ENCODE peak calls at places on chromosomes 2 and 18, in four cellular contexts. One of them, this sample, is unnamed.

GRCh38 chr18:75654928-75655745 is 227.6 kb upstream of the SMIM21 start:
- DNase-seq in K562: no peak
- DNase-seq in fibroblast of lung: peak; percentile 3
- DNase-seq in neural progenitor cell: peak; percentile 79
- DNase-seq in this sample: peak; percentile 4

GRCh38 chr2:75606851-75607798 is 39.5 kb upstream of the MRPL19 start:
- DNase-seq in K562: no peak
- DNase-seq in fibroblast of lung: no peak
- DNase-seq in neural progenitor cell: no peak
- DNase-seq in this sample: peak; percentile 62

GRCh38 chr2:1907849-1908533 is 163.7 kb upstream of the PXDN start:
- DNase-seq in K562: no peak
- DNase-seq in fibroblast of lung: no peak
- DNase-seq in neural progenitor cell: no peak
- DNase-seq in this sample: no peak

GRCh38 chr2:237414056-237414661 is at the start of gene COL6A3:
- DNase-seq in K562: no peak
- DNase-seq in fibroblast of lung: peak; percentile 98
- DNase-seq in neural progenitor cell: no peak
- DNase-seq in this sample: peak; percentile 93

GRCh38 chr2:197571622-197572271 is 55.9 kb downstream of the MOB4 start:
- DNase-seq in K562: no peak
- DNase-seq in fibroblast of lung: peak; percentile 81
- DNase-seq in neural progenitor cell: no peak
- DNase-seq in this sample: peak; percentile 62

GRCh38 chr2:165357758-165358157 is 111.7 kb upstream of the CSRNP3 start:
- DNase-seq in K562: no peak
- DNase-seq in fibroblast of lung: peak; percentile 87
- DNase-seq in neural progenitor cell: no peak
- DNase-seq in this sample: peak; percentile 75

GRCh38 chr2:69797836-69798465 is 31.5 kb upstream of the GMCL1 start:
- DNase-seq in K562: no peak
- DNase-seq in fibroblast of lung: no peak
- DNase-seq in neural progenitor cell: no peak
- DNase-seq in this sample: peak; percentile 60

GRCh38 chr2:195879153-195879552 is 189.5 kb downstream of the DNAH7 start:
- DNase-seq in K562: no peak
- DNase-seq in fibroblast of lung: no peak
- DNase-seq in neural progenitor cell: no peak
- DNase-seq in this sample: no peak

GRCh38 chr2:31378389-31378788 is 36.2 kb downstream of the XDH start:
- DNase-seq in K562: no peak
- DNase-seq in fibroblast of lung: no peak
- DNase-seq in neural progenitor cell: no peak
- DNase-seq in this sample: no peak

GRCh38 chr2:70083344-70084156 is 3.7 kb upstream of the PCBP1 start:
- DNase-seq in K562: no peak
- DNase-seq in fibroblast of lung: no peak
- DNase-seq in neural progenitor cell: no peak
- DNase-seq in this sample: peak; percentile 75

GRCh38 chr2:28193552-28194383 is 198.9 kb upstream of the FOSL2 start:
- DNase-seq in K562: no peak
- DNase-seq in fibroblast of lung: peak; percentile 54
- DNase-seq in neural progenitor cell: no peak
- DNase-seq in this sample: no peak

GRCh38 chr18:36187138-36187825 is at the start of gene MOCOS:
- DNase-seq in K562: peak; percentile 94
- DNase-seq in fibroblast of lung: peak; percentile 53
- DNase-seq in neural progenitor cell: peak; percentile 89
- DNase-seq in this sample: peak; percentile 87

GRCh38 chr2:3669656-3670055 is 11.7 kb downstream of the ALLC start:
- DNase-seq in K562: no peak
- DNase-seq in fibroblast of lung: no peak
- DNase-seq in neural progenitor cell: no peak
- DNase-seq in this sample: no peak

GRCh38 chr2:163044116-163044515 is 205.5 kb upstream of the KCNH7 start:
- DNase-seq in K562: no peak
- DNase-seq in fibroblast of lung: no peak
- DNase-seq in neural progenitor cell: no peak
- DNase-seq in this sample: no peak

GRCh38 chr2:19380532-19380931 is 22.1 kb upstream of the OSR1 start:
- DNase-seq in K562: no peak
- DNase-seq in fibroblast of lung: no peak
- DNase-seq in neural progenitor cell: no peak
- DNase-seq in this sample: no peak

GRCh38 chr2:234218261-234219180 is 168.0 kb downstream of the SPP2 start:
- DNase-seq in K562: no peak
- DNase-seq in fibroblast of lung: peak; percentile 11
- DNase-seq in neural progenitor cell: no peak
- DNase-seq in this sample: peak; percentile 4

GRCh38 chr18:45662468-45662867 is 47.2 kb downstream of the SLC14A2 start:
- DNase-seq in K562: no peak
- DNase-seq in fibroblast of lung: peak; percentile 28
- DNase-seq in neural progenitor cell: no peak
- DNase-seq in this sample: peak; percentile 75

GRCh38 chr2:55837073-55837472 is 86.5 kb downstream of the EFEMP1 start:
- DNase-seq in K562: no peak
- DNase-seq in fibroblast of lung: no peak
- DNase-seq in neural progenitor cell: peak; percentile 57
- DNase-seq in this sample: no peak

DNA sequence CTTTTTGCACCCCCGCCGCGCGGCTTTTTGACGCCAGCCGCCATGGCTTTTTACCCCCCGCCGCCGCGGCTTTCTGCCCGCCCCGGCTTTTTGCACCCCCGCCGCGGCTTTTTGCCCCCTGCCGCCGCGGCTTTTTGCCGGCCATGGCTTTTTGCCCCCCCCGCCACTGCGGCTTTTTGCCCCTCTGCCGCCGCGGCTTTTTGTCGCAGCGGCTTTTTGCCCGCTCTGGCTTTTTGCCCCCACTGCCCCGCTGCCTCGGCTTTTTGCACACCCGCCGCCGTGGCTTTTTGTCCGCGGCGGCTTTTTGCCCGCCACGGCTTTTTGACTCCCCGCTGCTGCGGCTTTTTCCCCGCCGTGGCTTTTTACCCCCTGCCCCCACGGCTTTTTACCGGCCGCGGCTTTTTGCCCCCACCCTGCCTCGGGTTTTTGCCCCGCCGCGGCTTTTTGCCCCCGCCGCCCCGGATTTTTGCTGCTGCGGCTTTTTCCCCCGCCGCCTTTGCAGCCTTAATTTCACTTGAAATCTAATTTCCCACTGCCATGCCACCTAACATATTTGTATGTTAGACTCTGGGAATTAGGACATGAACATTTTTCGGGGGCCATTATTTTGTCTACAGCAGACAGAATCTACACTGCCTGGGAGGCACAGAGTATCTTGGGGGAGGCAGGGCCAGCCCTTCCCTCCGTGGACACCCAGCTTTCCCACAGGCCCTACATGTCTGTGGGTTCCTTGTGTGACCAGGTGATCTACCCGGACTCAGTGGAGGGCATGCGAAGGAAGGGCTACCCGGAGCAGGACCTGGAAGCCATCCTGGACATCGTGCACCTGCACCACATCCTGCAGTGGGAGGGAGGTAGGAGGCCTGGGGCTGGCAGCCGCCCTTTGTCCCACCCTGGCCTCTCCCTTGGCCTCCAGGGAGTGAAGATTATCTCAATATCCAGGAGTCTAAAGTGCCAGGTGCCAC is 3031.0 kb upstream of the TEKT4 start:
- DNase-seq in K562: no peak
- DNase-seq in fibroblast of lung: no peak
- DNase-seq in neural progenitor cell: no peak
- DNase-seq in this sample: peak; percentile 16
- TF ChIP-seq EZH2 in K562: no peak
- TF ChIP-seq EZH2 in fibroblast of lung: peak; percentile 75
- TF ChIP-seq EZH2 in neural progenitor cell: no peak
- TF ChIP-seq EZH2 in this sample: peak; percentile 97

GRCh38 chr2:20648207-20648606 is 2.7 kb downstream of the HS1BP3 start:
- DNase-seq in K562: no peak
- DNase-seq in fibroblast of lung: no peak
- DNase-seq in neural progenitor cell: no peak
- DNase-seq in this sample: no peak

GRCh38 chr2:20650412-20650879 is 452 bp downstream of the HS1BP3 start:
- DNase-seq in K562: no peak
- DNase-seq in fibroblast of lung: peak; percentile 51
- DNase-seq in neural progenitor cell: peak; percentile 78
- DNase-seq in this sample: peak; percentile 83

GRCh38 chr2:20650880-20651730 is at the start of gene HS1BP3:
- DNase-seq in K562: peak; percentile 94
- DNase-seq in fibroblast of lung: peak; percentile 73
- DNase-seq in neural progenitor cell: peak; percentile 94
- DNase-seq in this sample: peak; percentile 92

GRCh38 chr2:20648831-20649230 is 2.1 kb downstream of the HS1BP3 start:
- DNase-seq in K562: no peak
- DNase-seq in fibroblast of lung: no peak
- DNase-seq in neural progenitor cell: no peak
- DNase-seq in this sample: no peak

DNA sequence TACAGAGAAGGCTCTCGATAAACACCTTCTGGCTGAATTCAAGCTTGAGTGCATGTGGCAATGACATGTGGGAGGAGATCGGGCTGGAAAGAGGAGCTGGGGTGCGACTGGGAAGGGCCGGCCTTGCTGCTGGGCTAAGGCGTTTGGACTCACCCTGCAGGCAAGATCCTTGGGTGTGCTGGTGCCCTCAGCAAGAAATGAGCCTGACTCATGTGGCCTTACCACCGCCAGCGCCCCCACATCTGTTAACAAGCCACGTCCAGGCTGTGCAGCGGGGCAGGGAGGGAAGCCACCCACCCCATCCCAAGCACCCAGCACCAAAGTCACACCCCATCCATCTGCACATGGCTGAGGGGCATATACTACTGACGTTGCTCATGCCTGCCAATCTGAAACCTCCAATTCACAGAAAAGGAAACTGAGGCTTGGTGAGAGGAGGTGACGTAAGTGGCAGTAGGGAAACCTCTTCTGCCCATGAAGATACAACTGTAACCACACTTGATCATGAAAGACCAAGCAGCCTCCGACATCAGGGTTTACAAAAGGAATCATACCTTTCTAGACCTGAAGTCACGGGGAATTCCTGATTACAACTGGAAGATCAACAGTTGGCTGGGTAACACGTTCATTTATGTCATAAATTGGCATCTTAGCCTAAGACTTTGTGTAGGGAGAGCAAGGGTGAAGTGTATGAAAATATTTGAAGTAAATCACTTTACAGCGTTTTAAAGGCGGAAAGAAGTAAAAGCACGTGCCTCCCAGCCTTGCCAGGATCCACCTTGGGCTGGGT is 1.1 kb downstream of the HS1BP3 start:
- DNase-seq in K562: no peak
- DNase-seq in fibroblast of lung: no peak
- DNase-seq in neural progenitor cell: no peak
- DNase-seq in this sample: peak; percentile 12
- H2AFZ ChIP-seq in K562: no peak overlapping the region
- H2AFZ ChIP-seq in fibroblast of lung: no peak overlapping the region
- H2AFZ ChIP-seq in neural progenitor cell: no peak overlapping the region
- H2AFZ ChIP-seq in this sample: peak overlapping the region; percentile 100

GRCh38 chr18:51153659-51154371 is 43.7 kb downstream of the MEX3C start:
- DNase-seq in K562: no peak
- DNase-seq in fibroblast of lung: no peak
- DNase-seq in neural progenitor cell: no peak
- DNase-seq in this sample: no peak
- H3K9ac ChIP-seq in K562: no peak overlapping the region
- H3K9ac ChIP-seq in fibroblast of lung: no peak overlapping the region
- H3K9ac ChIP-seq in neural progenitor cell: no peak overlapping the region
- H3K9ac ChIP-seq in this sample: no peak overlapping the region

GRCh38 chr18:79532690-79533058 is 136.9 kb downstream of the NFATC1 start:
- DNase-seq in K562: no peak
- DNase-seq in fibroblast of lung: no peak
- DNase-seq in neural progenitor cell: no peak
- DNase-seq in this sample: no peak
- TF ChIP-seq EZH2 in K562: no peak
- TF ChIP-seq EZH2 in fibroblast of lung: no peak
- TF ChIP-seq EZH2 in neural progenitor cell: no peak
- TF ChIP-seq EZH2 in this sample: no peak

GRCh38 chr2:171403181-171403580 is 30.6 kb downstream of the METTL8 start:
- DNase-seq in K562: no peak
- DNase-seq in fibroblast of lung: no peak
- DNase-seq in neural progenitor cell: no peak
- DNase-seq in this sample: peak; percentile 40

GRCh38 chr2:171404719-171405118 is 29.1 kb downstream of the METTL8 start:
- DNase-seq in K562: no peak
- DNase-seq in fibroblast of lung: no peak
- DNase-seq in neural progenitor cell: no peak
- DNase-seq in this sample: no peak

GRCh38 chr2:171400395-171400794 is 33.4 kb downstream of the METTL8 start:
- DNase-seq in K562: no peak
- DNase-seq in fibroblast of lung: no peak
- DNase-seq in neural progenitor cell: no peak
- DNase-seq in this sample: no peak

GRCh38 chr2:171404258-171404657 is 29.5 kb downstream of the METTL8 start:
- DNase-seq in K562: no peak
- DNase-seq in fibroblast of lung: no peak
- DNase-seq in neural progenitor cell: no peak
- DNase-seq in this sample: peak; percentile 84

DNA sequence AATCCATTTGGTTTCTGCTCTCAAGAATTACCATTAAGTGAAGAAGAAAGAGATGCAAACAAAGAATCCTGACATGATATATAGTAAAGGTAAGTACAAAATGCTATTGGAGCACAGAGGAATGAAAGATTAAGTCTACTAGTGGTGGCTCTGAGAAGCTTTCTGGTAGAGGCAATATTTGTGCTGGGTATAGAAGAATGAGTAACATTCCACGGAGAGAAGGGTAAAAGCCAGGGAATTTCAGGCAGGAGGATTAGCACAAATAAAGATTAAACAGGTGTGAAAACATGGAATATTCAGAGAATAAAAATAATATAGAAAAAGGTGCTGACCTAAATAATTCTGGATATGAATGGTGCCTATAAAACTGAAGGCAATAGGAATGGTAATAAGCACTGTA is 31.8 kb downstream of the METTL8 start:
- DNase-seq in K562: no peak
- DNase-seq in fibroblast of lung: no peak
- DNase-seq in neural progenitor cell: no peak
- DNase-seq in this sample: no peak
- H2AFZ ChIP-seq in K562: no peak overlapping the region
- H2AFZ ChIP-seq in fibroblast of lung: no peak overlapping the region
- H2AFZ ChIP-seq in neural progenitor cell: no peak overlapping the region
- H2AFZ ChIP-seq in this sample: no peak overlapping the region

GRCh38 chr2:30288576-30288975 is 57.2 kb downstream of the LBH start:
- DNase-seq in K562: no peak
- DNase-seq in fibroblast of lung: no peak
- DNase-seq in neural progenitor cell: no peak
- DNase-seq in this sample: no peak
- H3K9ac ChIP-seq in K562: no peak overlapping the region
- H3K9ac ChIP-seq in fibroblast of lung: no peak overlapping the region
- H3K9ac ChIP-seq in neural progenitor cell: no peak overlapping the region
- H3K9ac ChIP-seq in this sample: no peak overlapping the region